ENCODE peak calls at places on chromosome 5, in five cellular contexts. P is NB4; A is stimulated activated CD4-positive, alpha-beta T cell treated with anti-CD3 and anti-CD28 coated beads, TNF-alpha, amount 100 ng/mL, for 4 hours; F is naive thymus-derived CD4-positive, alpha-beta T cell; I is DMS153. R is an unnamed sample.

GRCh38 chr5:172760933-172761332 is 10.1 kb downstream of the DUSP1 start:
- DNase-seq in P (no peak), A (no peak), F (no peak), I (no peak), R (no peak)

GRCh38 chr5:112844489-112844888 is 16.6 kb upstream of the SRP19 start:
- DNase-seq in P (no peak), A (no peak), F (no peak), I (no peak), R (no peak)

GRCh38 chr5:171635028-171635427 is 150.6 kb upstream of the SMIM23 start:
- DNase-seq in P (no peak), A (no peak), F (no peak), I (no peak), R (no peak)

GRCh38 chr5:41524174-41524573 is 13.8 kb upstream of the PLCXD3 start:
- DNase-seq in P (peak), A (no peak), F (no peak), I (no peak), R (no peak)

GRCh38 chr5:171606414-171607024 is 179.1 kb upstream of the SMIM23 start:
- DNase-seq in P (peak), A (no peak), F (no peak), I (no peak), R (no peak)

GRCh38 chr5:178107889-178108288 is 5.4 kb upstream of the N4BP3 start:
- DNase-seq in P (no peak), A (no peak), F (no peak), I (no peak), R (no peak)

GRCh38 chr5:39093351-39093749 is 19.2 kb upstream of the RICTOR start:
- DNase-seq in P (no peak), A (no peak), F (no peak), I (no peak), R (no peak)

GRCh38 chr5:91128604-91129003 is 254.5 kb downstream of the ARRDC3 start:
- DNase-seq in P (no peak), A (no peak), F (no peak), I (no peak), R (no peak)

GRCh38 chr5:132773601-132774355 is 3.3 kb downstream of the SEPTIN8 start:
- DNase-seq in P (no peak), A (no peak), F (no peak), I (no peak), R (no peak)

GRCh38 chr5:43073597-43074546 is 33.8 kb upstream of the ANXA2R start:
- DNase-seq in P (peak), A (peak), F (peak), I (peak), R (no peak)

GRCh38 chr5:980941-981340 is 27.7 kb upstream of the NKD2 start:
- DNase-seq in P (no peak), A (no peak), F (no peak), I (no peak), R (no peak)

GRCh38 chr5:55220433-55221185 is 6.5 kb downstream of the MCIDAS start:
- DNase-seq in P (no peak), A (no peak), F (no peak), I (no peak), R (no peak)

GRCh38 chr5:109920736-109921135 is 231.0 kb downstream of the MAN2A1 start:
- DNase-seq in P (no peak), A (no peak), F (no peak), I (no peak), R (no peak)

GRCh38 chr5:145531038-145531734 is 304.0 kb downstream of the PRELID2 start:
- DNase-seq in P (no peak), A (no peak), F (no peak), I (no peak), R (no peak)

GRCh38 chr5:149133795-149134777 is 7.2 kb upstream of the ABLIM3 start:
- DNase-seq in P (peak), A (no peak), F (no peak), I (no peak), R (no peak)

GRCh38 chr5:38413696-38414095 is 142.8 kb downstream of the LIFR start:
- DNase-seq in P (no peak), A (no peak), F (no peak), I (no peak), R (no peak)

GRCh38 chr5:669111-669841 is 23.9 kb downstream of the TPPP start:
- DNase-seq in P (peak), A (no peak), F (peak), I (no peak), R (peak)

GRCh38 chr5:142402752-142403318 is 78.0 kb upstream of the SPRY4 start:
- DNase-seq in P (no peak), A (no peak), F (no peak), I (no peak), R (no peak)

GRCh38 chr5:134127376-134127861 is 12.9 kb downstream of the TCF7 start:
- DNase-seq in P (no peak), A (no peak), F (no peak), I (no peak), R (no peak)

GRCh38 chr5:178577376-178577839 is 12.8 kb downstream of the COL23A1 start:
- DNase-seq in P (no peak), A (no peak), F (no peak), I (no peak), R (no peak)

GRCh38 chr5:163565492-163565891 is 60.1 kb downstream of the MAT2B start:
- DNase-seq in P (peak), A (no peak), F (no peak), I (no peak), R (no peak)

GRCh38 chr5:16673241-16673998 is 56.6 kb upstream of the RETREG1 start:
- DNase-seq in P (no peak), A (no peak), F (peak), I (no peak), R (no peak)

GRCh38 chr5:171416160-171417049 is 3.0 kb upstream of the FGF18 start:
- DNase-seq in P (no peak), A (no peak), F (no peak), I (no peak), R (no peak)

GRCh38 chr5:150575745-150576448 is 64.6 kb upstream of the SYNPO start:
- DNase-seq in P (no peak), A (no peak), F (no peak), I (no peak), R (no peak)

GRCh38 chr5:111853748-111854147 is 96.8 kb upstream of the NREP start:
- DNase-seq in P (peak), A (no peak), F (no peak), I (peak), R (no peak)

GRCh38 chr5:30831123-30831522 is 362.4 kb upstream of the CDH6 start:
- DNase-seq in P (no peak), A (no peak), F (no peak), I (no peak), R (no peak)

R was measured in activated T-helper 9 cell treated with anti-CD3 and anti-CD28 coated beads, Interleukin-2, amount 50 U/mL, for 16 hours.